ENCODE peak calls at places on chromosomes 7 and 10, in nine cellular contexts. R, K, B, I, Z, D, X, E and Y are unnamed samples.
A peak's percentile ranks its signal among the peaks of the same experiment; 100 is the strongest.

GRCh38 chr10:49161411-49161997 is 26.7 kb downstream of the TMEM273 start:
- DNase-seq in K (peak; percentile 35), I (peak; percentile 50), X (peak; percentile 83), Z (peak; percentile 10), D (peak; percentile 76), R (no peak), B (peak; percentile 53), E (peak; percentile 34), Y (peak; percentile 57)

GRCh38 chr10:119079572-119080520 is 771 bp downstream of the EIF3A start:
- DNase-seq in R (no peak), Z (peak; percentile 72), I (peak; percentile 93), D (peak; percentile 72), K (peak; percentile 71), E (peak; percentile 61), X (peak; percentile 95), B (peak; percentile 57), Y (peak; percentile 77)

GRCh38 chr10:32189400-32190084 is 133.3 kb upstream of the KIF5B start:
- DNase-seq in B (peak; percentile 42), I (peak; percentile 26), D (peak; percentile 26), R (no peak), X (peak; percentile 36), K (no peak), E (peak; percentile 70), Z (no peak), Y (peak; percentile 34)

GRCh38 chr7:111173990-111174389 is 83.1 kb downstream of the LRRN3 start:
- DNase-seq in K (no peak), X (no peak), D (no peak), B (no peak), I (no peak), R (no peak), E (no peak), Z (no peak), Y (no peak)

GRCh38 chr10:133421336-133422222 is 2.8 kb downstream of the SPRN start:
- DNase-seq in I (no peak), R (no peak), Z (no peak), X (no peak), B (no peak), K (no peak), D (no peak), E (no peak), Y (no peak)

GRCh38 chr7:114050571-114050970 is 131.8 kb upstream of the PPP1R3A start:
- DNase-seq in Z (no peak), B (no peak), X (no peak), E (no peak), R (no peak), D (no peak), I (no peak), K (no peak), Y (no peak)

GRCh38 chr7:57215423-57215822 is 83.2 kb upstream of the ZNF479 start:
- DNase-seq in I (no peak), D (no peak), E (no peak), B (no peak), X (no peak), K (no peak), Z (no peak), R (no peak), Y (no peak)

GRCh38 chr10:71779641-71780040 is 6.3 kb upstream of the VSIR start:
- DNase-seq in Z (no peak), D (no peak), I (no peak), X (no peak), K (no peak), E (no peak), R (no peak), B (no peak), Y (no peak)

GRCh38 chr10:108360187-108360586 is 1195.7 kb upstream of the SORCS1 start:
- DNase-seq in I (no peak), X (peak; percentile 65), R (no peak), D (peak; percentile 17), K (no peak), E (peak; percentile 62), Z (no peak), B (peak; percentile 84), Y (peak; percentile 39)

GRCh38 chr7:1231214-1232102 is 1.2 kb upstream of the UNCX start:
- DNase-seq in K (no peak), B (no peak), Z (no peak), I (no peak), X (no peak), D (no peak), E (no peak), R (no peak), Y (no peak)

GRCh38 chr10:110504111-110504735 is 6.5 kb downstream of the DUSP5 start:
- DNase-seq in D (peak; percentile 85), R (no peak), Z (no peak), K (peak; percentile 87), B (peak; percentile 61), I (peak; percentile 63), X (peak; percentile 88), E (no peak), Y (peak; percentile 86)